ENCODE peak calls at places on chromosomes 6 and 20, in five cellular contexts. One of them, this sample, is unnamed.

GRCh38 chr6:53168516-53169257 is 20.0 kb upstream of the GCM1 start:
- DNase-seq in GM20000: no peak
- DNase-seq in T1000: no peak
- DNase-seq in AG08396: peak; percentile 21
- DNase-seq in DMS 273 treated with DMSO at 0.1 percent for 48 hours: no peak
- DNase-seq in this sample: no peak

GRCh38 chr6:2565499-2565898 is 185.2 kb downstream of the MYLK4 start:
- DNase-seq in GM20000: no peak
- DNase-seq in T1000: no peak
- DNase-seq in AG08396: no peak
- DNase-seq in DMS 273 treated with DMSO at 0.1 percent for 48 hours: no peak
- DNase-seq in this sample: no peak

GRCh38 chr20:51163996-51164600 is 141.2 kb upstream of the KCNG1 start:
- DNase-seq in GM20000: no peak
- DNase-seq in T1000: no peak
- DNase-seq in AG08396: no peak
- DNase-seq in DMS 273 treated with DMSO at 0.1 percent for 48 hours: no peak
- DNase-seq in this sample: no peak

GRCh38 chr20:57761413-57761734 is 51.6 kb upstream of the PMEPA1 start:
- DNase-seq in GM20000: no peak
- DNase-seq in T1000: no peak
- DNase-seq in AG08396: no peak
- DNase-seq in DMS 273 treated with DMSO at 0.1 percent for 48 hours: no peak
- DNase-seq in this sample: no peak

GRCh38 chr6:39907871-39908575 is 26.2 kb downstream of the MOCS1 start:
- DNase-seq in GM20000: no peak
- DNase-seq in T1000: no peak
- DNase-seq in AG08396: no peak
- DNase-seq in DMS 273 treated with DMSO at 0.1 percent for 48 hours: no peak
- DNase-seq in this sample: no peak

GRCh38 chr20:60785817-60786216 is 466.2 kb upstream of the CDH4 start:
- DNase-seq in GM20000: no peak
- DNase-seq in T1000: no peak
- DNase-seq in AG08396: no peak
- DNase-seq in DMS 273 treated with DMSO at 0.1 percent for 48 hours: no peak
- DNase-seq in this sample: no peak

GRCh38 chr6:113457751-113458150 is 399.4 kb upstream of the MARCKS start:
- DNase-seq in GM20000: no peak
- DNase-seq in T1000: no peak
- DNase-seq in AG08396: no peak
- DNase-seq in DMS 273 treated with DMSO at 0.1 percent for 48 hours: no peak
- DNase-seq in this sample: no peak

GRCh38 chr6:51554029-51554428 is 533.4 kb downstream of the PKHD1 start:
- DNase-seq in GM20000: no peak
- DNase-seq in T1000: no peak
- DNase-seq in AG08396: no peak
- DNase-seq in DMS 273 treated with DMSO at 0.1 percent for 48 hours: no peak
- DNase-seq in this sample: no peak

GRCh38 chr6:27839303-27840081 is 72.7 kb downstream of the OR2B2 start:
- DNase-seq in GM20000: no peak
- DNase-seq in T1000: no peak
- DNase-seq in AG08396: peak; percentile 66
- DNase-seq in DMS 273 treated with DMSO at 0.1 percent for 48 hours: peak; percentile 25
- DNase-seq in this sample: peak; percentile 60

GRCh38 chr6:2900821-2901644 is 2.1 kb downstream of the SERPINB9 start:
- DNase-seq in GM20000: no peak
- DNase-seq in T1000: no peak
- DNase-seq in AG08396: peak; percentile 39
- DNase-seq in DMS 273 treated with DMSO at 0.1 percent for 48 hours: no peak
- DNase-seq in this sample: peak; percentile 60

GRCh38 chr20:63116412-63117106 is 99.4 kb downstream of the YTHDF1 start:
- DNase-seq in GM20000: no peak
- DNase-seq in T1000: no peak
- DNase-seq in AG08396: peak; percentile 76
- DNase-seq in DMS 273 treated with DMSO at 0.1 percent for 48 hours: no peak
- DNase-seq in this sample: peak; percentile 35

GRCh38 chr20:23435675-23436539 is 3.6 kb upstream of the CSTL1 start:
- DNase-seq in GM20000: no peak
- DNase-seq in T1000: no peak
- DNase-seq in AG08396: no peak
- DNase-seq in DMS 273 treated with DMSO at 0.1 percent for 48 hours: peak; percentile 63
- DNase-seq in this sample: no peak

GRCh38 chr6:25570608-25571007 is 81.4 kb upstream of the SCGN start:
- DNase-seq in GM20000: no peak
- DNase-seq in T1000: no peak
- DNase-seq in AG08396: no peak
- DNase-seq in DMS 273 treated with DMSO at 0.1 percent for 48 hours: no peak
- DNase-seq in this sample: no peak

GRCh38 chr6:163533443-163533842 is 118.9 kb downstream of the QKI start:
- DNase-seq in GM20000: no peak
- DNase-seq in T1000: no peak
- DNase-seq in AG08396: peak; percentile 55
- DNase-seq in DMS 273 treated with DMSO at 0.1 percent for 48 hours: peak; percentile 84
- DNase-seq in this sample: peak; percentile 78

GRCh38 chr6:20846602-20847028 is 312.4 kb downstream of the CDKAL1 start:
- DNase-seq in GM20000: peak; percentile 16
- DNase-seq in T1000: no peak
- DNase-seq in AG08396: no peak
- DNase-seq in DMS 273 treated with DMSO at 0.1 percent for 48 hours: no peak
- DNase-seq in this sample: no peak

GRCh38 chr6:129251669-129252376 is 368.9 kb downstream of the LAMA2 start:
- DNase-seq in GM20000: peak; percentile 34
- DNase-seq in T1000: peak; percentile 29
- DNase-seq in AG08396: peak; percentile 41
- DNase-seq in DMS 273 treated with DMSO at 0.1 percent for 48 hours: peak; percentile 13
- DNase-seq in this sample: peak; percentile 74

GRCh38 chr6:317068-317451 is 24.8 kb downstream of the DUSP22 start:
- DNase-seq in GM20000: no peak
- DNase-seq in T1000: no peak
- DNase-seq in AG08396: no peak
- DNase-seq in DMS 273 treated with DMSO at 0.1 percent for 48 hours: no peak
- DNase-seq in this sample: no peak

GRCh38 chr20:59033616-59034165 is 1.6 kb upstream of the ATP5F1E start:
- DNase-seq in GM20000: no peak
- DNase-seq in T1000: no peak
- DNase-seq in AG08396: no peak
- DNase-seq in DMS 273 treated with DMSO at 0.1 percent for 48 hours: no peak
- DNase-seq in this sample: no peak

GRCh38 chr20:5933802-5934436 is 16.4 kb downstream of the TRMT6 start:
- DNase-seq in GM20000: peak; percentile 63
- DNase-seq in T1000: no peak
- DNase-seq in AG08396: no peak
- DNase-seq in DMS 273 treated with DMSO at 0.1 percent for 48 hours: no peak
- DNase-seq in this sample: peak; percentile 56

GRCh38 chr6:99330159-99330558 is 19.3 kb downstream of the FAXC start:
- DNase-seq in GM20000: peak; percentile 78
- DNase-seq in T1000: no peak
- DNase-seq in AG08396: peak; percentile 67
- DNase-seq in DMS 273 treated with DMSO at 0.1 percent for 48 hours: no peak
- DNase-seq in this sample: peak; percentile 79

This sample was measured in lung microvascular endothelial cell.